ENCODE peak calls at places on chromosomes 7 and 10, in four cellular contexts. M, O, S and P are unnamed samples.

GRCh38 chr10:14099885-14100284 is 230.8 kb downstream of the FRMD4A start:
- DNase-seq in O (no peak), M (no peak), S (no peak), P (peak)

GRCh38 chr7:17460665-17461064 is 162.2 kb downstream of the AHR start:
- DNase-seq in S (no peak), O (no peak), M (no peak), P (peak)

GRCh38 chr10:56470701-56471100 is 109.6 kb upstream of the ZWINT start:
- DNase-seq in S (no peak), O (no peak), M (no peak), P (no peak)

GRCh38 chr10:12484945-12485805 is 135.8 kb downstream of the CAMK1D start:
- DNase-seq in S (peak), M (peak), O (no peak), P (peak)

GRCh38 chr7:88637795-88638194 is 121.7 kb upstream of the ZNF804B start:
- DNase-seq in S (no peak), M (no peak), O (no peak), P (no peak)

GRCh38 chr10:129849853-129850252 is 114.2 kb downstream of the EBF3 start:
- DNase-seq in M (no peak), O (no peak), S (no peak), P (no peak)

GRCh38 chr10:88921194-88921593 is 31.4 kb downstream of the ACTA2 start:
- DNase-seq in S (no peak), O (no peak), M (no peak), P (no peak)

GRCh38 chr7:74479961-74480829 is 26.5 kb downstream of the GTF2IRD1 start:
- DNase-seq in M (peak), O (no peak), S (no peak), P (peak)

GRCh38 chr10:125263551-125263950 is 103.2 kb upstream of the CTBP2 start:
- DNase-seq in O (no peak), M (peak), S (no peak), P (peak)

GRCh38 chr10:46520381-46520780 is 36.1 kb downstream of the GPRIN2 start:
- DNase-seq in O (no peak), M (no peak), S (no peak), P (no peak)

GRCh38 chr10:72318383-72319262 is 36.1 kb downstream of the DNAJB12 start:
- DNase-seq in M (no peak), O (no peak), S (no peak), P (no peak)

GRCh38 chr7:77537136-77537594 is at the start of gene PTPN12:
- DNase-seq in M (no peak), O (no peak), S (no peak), P (peak)

GRCh38 chr10:5198386-5198785 is 1.7 kb downstream of the AKR1C4 start:
- DNase-seq in S (no peak), O (no peak), M (no peak), P (no peak)

GRCh38 chr7:17062433-17063383 is 180.9 kb upstream of the AGR3 start:
- DNase-seq in S (no peak), O (no peak), M (no peak), P (no peak)

GRCh38 chr7:108503112-108504026 is 22.6 kb downstream of the PNPLA8 start:
- DNase-seq in O (no peak), M (no peak), S (peak), P (no peak)

GRCh38 chr7:108498481-108498880 is 27.5 kb downstream of the PNPLA8 start:
- DNase-seq in S (no peak), M (no peak), O (no peak), P (no peak)

GRCh38 chr7:108497082-108497725 is 28.7 kb downstream of the PNPLA8 start:
- DNase-seq in M (peak), S (peak), O (peak), P (peak)

DNA sequence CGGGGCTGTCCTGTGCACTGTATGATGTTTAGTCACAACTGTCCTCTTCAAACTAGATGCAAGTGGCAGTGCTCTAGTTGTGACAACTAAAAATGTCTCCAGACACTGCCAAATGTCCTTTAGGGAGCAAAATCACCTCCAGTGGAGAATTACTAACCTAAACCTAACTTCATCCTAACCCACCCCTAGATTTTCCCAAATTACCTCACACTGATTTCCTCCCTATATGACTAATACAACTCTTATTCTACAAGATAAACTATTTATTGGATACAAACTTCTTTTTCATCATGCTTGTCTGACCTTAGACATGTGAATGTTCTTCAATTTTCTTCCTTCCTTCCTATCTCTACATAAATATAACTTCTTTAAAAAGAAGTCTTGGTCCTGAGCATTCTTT is 26.4 kb downstream of the PNPLA8 start:
- DNase-seq in O (no peak), M (no peak), S (no peak), P (no peak)
- TF ChIP-seq JUNB in O (no peak), M (no peak), S (no peak), P (no peak)

GRCh38 chr10:100827819-100828743 is 82.7 kb downstream of the PAX2 start:
- DNase-seq in M (no peak), S (no peak), O (peak), P (peak)
- TF ChIP-seq EZH2 in M (peak), S (peak), O (no peak), P (peak)

GRCh38 chr7:22207724-22208225 is 149.2 kb downstream of the RAPGEF5 start:
- DNase-seq in O (no peak), M (no peak), S (no peak), P (no peak)

GRCh38 chr7:22205631-22206030 is 151.3 kb downstream of the RAPGEF5 start:
- DNase-seq in O (no peak), M (no peak), S (no peak), P (no peak)

GRCh38 chr7:22201182-22201880 is 155.6 kb downstream of the RAPGEF5 start:
- DNase-seq in M (no peak), S (no peak), O (no peak), P (no peak)

GRCh38 chr7:22202141-22202540 is 154.8 kb downstream of the RAPGEF5 start:
- DNase-seq in O (peak), M (no peak), S (no peak), P (no peak)

GRCh38 chr7:22204312-22204711 is 152.6 kb downstream of the RAPGEF5 start:
- DNase-seq in O (no peak), M (no peak), S (no peak), P (no peak)
- H3K27ac ChIP-seq in O (no peak), M (no peak), S (no peak), P (no peak)

GRCh38 chr10:60607409-60607808 is 170.9 kb upstream of the CDK1 start:
- DNase-seq in S (no peak), M (no peak), O (no peak), P (no peak)

GRCh38 chr10:60613434-60613833 is 164.8 kb upstream of the CDK1 start:
- DNase-seq in M (no peak), O (no peak), S (no peak), P (no peak)

GRCh38 chr10:60615551-60615950 is 162.7 kb upstream of the CDK1 start:
- DNase-seq in O (no peak), M (no peak), S (no peak), P (no peak)

GRCh38 chr10:60606343-60607080 is 171.8 kb upstream of the CDK1 start:
- DNase-seq in S (no peak), O (no peak), M (no peak), P (no peak)

DNA sequence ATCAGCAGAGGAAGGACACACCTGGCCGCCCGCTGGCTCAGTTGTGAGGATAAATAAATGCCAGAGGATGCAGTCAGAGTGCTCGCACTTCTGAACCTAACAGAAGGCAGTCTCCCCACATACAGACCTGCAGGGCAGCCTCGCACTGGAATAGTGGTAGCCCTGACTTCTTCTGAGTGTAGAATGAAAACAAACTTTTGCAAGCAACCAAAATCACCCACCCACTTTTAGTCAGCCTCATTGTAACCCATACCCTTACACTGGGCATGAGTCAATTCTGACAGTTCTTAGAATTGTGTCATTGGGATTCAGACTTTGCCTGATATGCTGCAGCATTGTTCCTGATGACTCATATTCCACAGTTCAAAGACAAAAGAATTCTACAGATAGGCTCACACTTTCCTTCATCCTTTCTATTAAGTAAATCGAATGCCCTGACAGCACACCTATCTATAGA is 167.0 kb upstream of the CDK1 start:
- DNase-seq in M (peak), O (peak), S (no peak), P (peak)
- TF ChIP-seq JUNB in M (no peak), O (peak), S (no peak), P (no peak)

GRCh38 chr10:127525686-127526085 is 23.4 kb upstream of the NPS start:
- DNase-seq in O (no peak), M (no peak), S (no peak), P (no peak)
- TF ChIP-seq EZH2 in O (no peak), M (no peak), S (no peak), P (no peak)

GRCh38 chr10:106216085-106216484 is 948.4 kb downstream of the SORCS1 start:
- DNase-seq in O (no peak), S (no peak), M (no peak), P (no peak)
- H3K27ac ChIP-seq in O (no peak), S (no peak), M (no peak), P (no peak)

GRCh38 chr10:22899307-22899706 is 28.5 kb upstream of the ARMC3 start:
- DNase-seq in M (no peak), S (no peak), O (no peak), P (no peak)
- TF ChIP-seq JUNB in M (no peak), S (no peak), O (no peak), P (no peak)

GRCh38 chr10:99521474-99522077 is 11.2 kb upstream of the NKX2-3 start:
- DNase-seq in O (no peak), M (peak), S (no peak), P (peak)

GRCh38 chr10:99523251-99523773 is 9.4 kb upstream of the NKX2-3 start:
- DNase-seq in M (no peak), O (no peak), S (no peak), P (peak)

GRCh38 chr10:99524050-99524666 is 8.6 kb upstream of the NKX2-3 start:
- DNase-seq in M (no peak), S (no peak), O (no peak), P (peak)

GRCh38 chr10:99522078-99522479 is 10.7 kb upstream of the NKX2-3 start:
- DNase-seq in O (no peak), S (no peak), M (no peak), P (peak)

DNA sequence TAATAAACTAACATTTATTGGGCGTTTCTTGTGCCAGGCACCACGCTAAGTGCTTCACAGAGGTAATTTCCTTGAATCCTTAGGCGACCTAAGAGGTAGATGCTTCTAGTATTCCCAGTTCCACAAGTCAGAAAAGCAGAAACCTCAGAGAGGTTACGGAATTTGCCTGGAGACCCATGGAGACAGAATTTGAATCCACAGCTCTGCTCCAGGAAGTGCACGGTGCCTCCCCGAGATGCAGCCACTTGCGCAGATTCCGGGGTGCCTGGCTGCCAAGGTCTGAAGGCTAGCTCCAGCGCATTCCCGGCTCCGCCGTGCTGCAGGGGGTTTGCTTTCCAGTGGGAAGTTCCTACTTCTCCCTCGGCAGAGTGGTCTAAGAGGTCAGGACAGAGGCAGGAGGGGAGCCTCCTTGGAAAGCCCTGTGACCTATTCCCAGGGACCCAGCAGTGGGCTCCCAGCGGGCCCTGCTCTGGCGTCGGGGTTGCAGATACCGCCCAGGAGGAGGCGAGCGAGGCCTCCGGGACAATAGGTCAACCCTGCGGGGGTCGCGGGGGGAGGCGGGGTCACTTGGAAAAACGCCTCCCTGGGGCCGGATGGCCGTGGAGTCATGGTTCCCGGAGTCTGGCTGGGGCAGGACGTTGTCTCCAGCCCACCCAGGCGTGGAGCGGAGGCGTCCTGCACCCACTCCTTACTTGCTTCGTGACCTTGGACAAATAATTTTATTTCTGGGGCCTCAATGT is 10.1 kb upstream of the NKX2-3 start:
- DNase-seq in M (no peak), S (no peak), O (no peak), P (peak)
- TF ChIP-seq EZH2 in M (peak), S (no peak), O (no peak), P (peak)

GRCh38 chr7:2551418-2551817 is 3.9 kb downstream of the BRAT1 start:
- DNase-seq in M (no peak), O (no peak), S (no peak), P (no peak)

GRCh38 chr7:2553108-2553507 is 2.2 kb downstream of the BRAT1 start:
- DNase-seq in M (no peak), O (no peak), S (no peak), P (no peak)

GRCh38 chr7:2555121-2556052 is at the start of gene BRAT1:
- DNase-seq in M (peak), S (peak), O (peak), P (peak)

GRCh38 chr7:2553831-2554581 is 1.3 kb downstream of the BRAT1 start:
- DNase-seq in M (no peak), S (no peak), O (no peak), P (no peak)

GRCh38 chr7:2554654-2555053 is 670 bp downstream of the BRAT1 start:
- DNase-seq in S (no peak), M (no peak), O (peak), P (no peak)
- H3K27ac ChIP-seq in S (peak), M (peak), O (peak), P (no peak)